ENCODE peak calls at places on chromosomes 4 and X, in six cellular contexts. One of them, this sample, is unnamed.

GRCh38 chr4:87804871-87805270 is 5.5 kb downstream of the IBSP start:
- DNase-seq in neural progenitor cell: no peak
- DNase-seq in NCI-H2081 treated with DMSO at 0.1 percent for 48 hours: no peak
- DNase-seq in fibroblast of the aortic adventitia: no peak
- DNase-seq in Daoy: no peak
- DNase-seq in activated gamma-delta T cell treated with Interleukin-2 at 50 U/mL for 16 hours: no peak
- DNase-seq in this sample: no peak

GRCh38 chr4:26048378-26048882 is 134.4 kb downstream of the SMIM20 start:
- DNase-seq in activated gamma-delta T cell treated with Interleukin-2 at 50 U/mL for 16 hours: no peak
- DNase-seq in Daoy: peak; percentile 79
- DNase-seq in NCI-H2081 treated with DMSO at 0.1 percent for 48 hours: no peak
- DNase-seq in fibroblast of the aortic adventitia: peak; percentile 96
- DNase-seq in neural progenitor cell: no peak
- DNase-seq in this sample: no peak

GRCh38 chr4:47639531-47639930 is 154.5 kb downstream of the ATP10D start:
- DNase-seq in fibroblast of the aortic adventitia: no peak
- DNase-seq in NCI-H2081 treated with DMSO at 0.1 percent for 48 hours: no peak
- DNase-seq in neural progenitor cell: no peak
- DNase-seq in Daoy: peak; percentile 35
- DNase-seq in activated gamma-delta T cell treated with Interleukin-2 at 50 U/mL for 16 hours: no peak
- DNase-seq in this sample: no peak

GRCh38 chr4:178937130-178937529 is 1494.9 kb upstream of the AGA start:
- DNase-seq in fibroblast of the aortic adventitia: no peak
- DNase-seq in neural progenitor cell: no peak
- DNase-seq in activated gamma-delta T cell treated with Interleukin-2 at 50 U/mL for 16 hours: no peak
- DNase-seq in Daoy: no peak
- DNase-seq in NCI-H2081 treated with DMSO at 0.1 percent for 48 hours: no peak
- DNase-seq in this sample: no peak

GRCh38 chrX:108105473-108105872 is 13.9 kb downstream of the ATG4A start:
- DNase-seq in activated gamma-delta T cell treated with Interleukin-2 at 50 U/mL for 16 hours: no peak
- DNase-seq in NCI-H2081 treated with DMSO at 0.1 percent for 48 hours: no peak
- DNase-seq in neural progenitor cell: no peak
- DNase-seq in fibroblast of the aortic adventitia: no peak
- DNase-seq in Daoy: no peak
- DNase-seq in this sample: no peak

GRCh38 chr4:73589887-73590801 is 30.1 kb downstream of the RASSF6 start:
- DNase-seq in Daoy: no peak
- DNase-seq in activated gamma-delta T cell treated with Interleukin-2 at 50 U/mL for 16 hours: no peak
- DNase-seq in neural progenitor cell: no peak
- DNase-seq in fibroblast of the aortic adventitia: peak; percentile 44
- DNase-seq in NCI-H2081 treated with DMSO at 0.1 percent for 48 hours: peak; percentile 33
- DNase-seq in this sample: no peak

GRCh38 chr4:147461161-147461560 is 19.7 kb upstream of the EDNRA start:
- DNase-seq in fibroblast of the aortic adventitia: no peak
- DNase-seq in activated gamma-delta T cell treated with Interleukin-2 at 50 U/mL for 16 hours: no peak
- DNase-seq in NCI-H2081 treated with DMSO at 0.1 percent for 48 hours: no peak
- DNase-seq in Daoy: no peak
- DNase-seq in neural progenitor cell: no peak
- DNase-seq in this sample: no peak

GRCh38 chrX:72498782-72499181 is 73.9 kb downstream of the HDAC8 start:
- DNase-seq in NCI-H2081 treated with DMSO at 0.1 percent for 48 hours: no peak
- DNase-seq in neural progenitor cell: no peak
- DNase-seq in Daoy: peak; percentile 3
- DNase-seq in activated gamma-delta T cell treated with Interleukin-2 at 50 U/mL for 16 hours: no peak
- DNase-seq in fibroblast of the aortic adventitia: no peak
- DNase-seq in this sample: no peak

GRCh38 chr4:108635070-108635655 is 14.8 kb downstream of the RPL34 start:
- DNase-seq in activated gamma-delta T cell treated with Interleukin-2 at 50 U/mL for 16 hours: no peak
- DNase-seq in fibroblast of the aortic adventitia: no peak
- DNase-seq in neural progenitor cell: no peak
- DNase-seq in Daoy: no peak
- DNase-seq in NCI-H2081 treated with DMSO at 0.1 percent for 48 hours: no peak
- DNase-seq in this sample: no peak

GRCh38 chr4:104486702-104487101 is 8.0 kb downstream of the CXXC4 start:
- DNase-seq in neural progenitor cell: no peak
- DNase-seq in activated gamma-delta T cell treated with Interleukin-2 at 50 U/mL for 16 hours: no peak
- DNase-seq in NCI-H2081 treated with DMSO at 0.1 percent for 48 hours: no peak
- DNase-seq in fibroblast of the aortic adventitia: no peak
- DNase-seq in Daoy: no peak
- DNase-seq in this sample: no peak

GRCh38 chr4:89413518-89413917 is 105.9 kb upstream of the GPRIN3 start:
- DNase-seq in neural progenitor cell: no peak
- DNase-seq in Daoy: no peak
- DNase-seq in activated gamma-delta T cell treated with Interleukin-2 at 50 U/mL for 16 hours: no peak
- DNase-seq in NCI-H2081 treated with DMSO at 0.1 percent for 48 hours: no peak
- DNase-seq in fibroblast of the aortic adventitia: no peak
- DNase-seq in this sample: no peak

GRCh38 chr4:3332498-3332897 is 39.7 kb downstream of the RGS12 start:
- DNase-seq in activated gamma-delta T cell treated with Interleukin-2 at 50 U/mL for 16 hours: no peak
- DNase-seq in NCI-H2081 treated with DMSO at 0.1 percent for 48 hours: no peak
- DNase-seq in neural progenitor cell: no peak
- DNase-seq in Daoy: no peak
- DNase-seq in fibroblast of the aortic adventitia: no peak
- DNase-seq in this sample: no peak

GRCh38 chr4:12186526-12186925 is 757.8 kb upstream of the HS3ST1 start:
- DNase-seq in fibroblast of the aortic adventitia: no peak
- DNase-seq in neural progenitor cell: no peak
- DNase-seq in activated gamma-delta T cell treated with Interleukin-2 at 50 U/mL for 16 hours: no peak
- DNase-seq in NCI-H2081 treated with DMSO at 0.1 percent for 48 hours: no peak
- DNase-seq in Daoy: no peak
- DNase-seq in this sample: no peak

GRCh38 chr4:150297861-150298474 is 219.7 kb downstream of the DCLK2 start:
- DNase-seq in neural progenitor cell: peak; percentile 74
- DNase-seq in NCI-H2081 treated with DMSO at 0.1 percent for 48 hours: peak; percentile 6
- DNase-seq in fibroblast of the aortic adventitia: peak; percentile 85
- DNase-seq in Daoy: peak; percentile 17
- DNase-seq in activated gamma-delta T cell treated with Interleukin-2 at 50 U/mL for 16 hours: peak; percentile 5
- DNase-seq in this sample: no peak

GRCh38 chr4:98568896-98569663 is 89.3 kb downstream of the TSPAN5 start:
- DNase-seq in Daoy: peak; percentile 6
- DNase-seq in NCI-H2081 treated with DMSO at 0.1 percent for 48 hours: no peak
- DNase-seq in fibroblast of the aortic adventitia: peak; percentile 35
- DNase-seq in neural progenitor cell: no peak
- DNase-seq in activated gamma-delta T cell treated with Interleukin-2 at 50 U/mL for 16 hours: no peak
- DNase-seq in this sample: no peak

GRCh38 chrX:47162927-47163583 is 18.0 kb downstream of the RBM10 start:
- DNase-seq in neural progenitor cell: no peak
- DNase-seq in fibroblast of the aortic adventitia: no peak
- DNase-seq in Daoy: no peak
- DNase-seq in NCI-H2081 treated with DMSO at 0.1 percent for 48 hours: no peak
- DNase-seq in activated gamma-delta T cell treated with Interleukin-2 at 50 U/mL for 16 hours: no peak
- DNase-seq in this sample: no peak

GRCh38 chr4:8215001-8215427 is 15.9 kb downstream of the SH3TC1 start:
- DNase-seq in NCI-H2081 treated with DMSO at 0.1 percent for 48 hours: peak; percentile 72
- DNase-seq in Daoy: peak; percentile 37
- DNase-seq in neural progenitor cell: no peak
- DNase-seq in fibroblast of the aortic adventitia: peak; percentile 69
- DNase-seq in activated gamma-delta T cell treated with Interleukin-2 at 50 U/mL for 16 hours: no peak
- DNase-seq in this sample: no peak

GRCh38 chrX:9885150-9885549 is 82.0 kb upstream of the CLDN34 start:
- DNase-seq in Daoy: peak; percentile 63
- DNase-seq in activated gamma-delta T cell treated with Interleukin-2 at 50 U/mL for 16 hours: peak; percentile 33
- DNase-seq in neural progenitor cell: peak; percentile 62
- DNase-seq in NCI-H2081 treated with DMSO at 0.1 percent for 48 hours: no peak
- DNase-seq in fibroblast of the aortic adventitia: peak; percentile 22
- DNase-seq in this sample: no peak

GRCh38 chr4:182556576-182556975 is 313.4 kb downstream of the TENM3 start:
- DNase-seq in activated gamma-delta T cell treated with Interleukin-2 at 50 U/mL for 16 hours: no peak
- DNase-seq in neural progenitor cell: no peak
- DNase-seq in NCI-H2081 treated with DMSO at 0.1 percent for 48 hours: no peak
- DNase-seq in fibroblast of the aortic adventitia: no peak
- DNase-seq in Daoy: peak; percentile 32
- DNase-seq in this sample: no peak

GRCh38 chr4:122612540-122612939 is 8.3 kb downstream of the IL21 start:
- DNase-seq in activated gamma-delta T cell treated with Interleukin-2 at 50 U/mL for 16 hours: no peak
- DNase-seq in Daoy: no peak
- DNase-seq in fibroblast of the aortic adventitia: no peak
- DNase-seq in neural progenitor cell: no peak
- DNase-seq in NCI-H2081 treated with DMSO at 0.1 percent for 48 hours: no peak
- DNase-seq in this sample: no peak

GRCh38 chrX:70998402-70999027 is 67.6 kb upstream of the SLC7A3 start:
- DNase-seq in fibroblast of the aortic adventitia: peak; percentile 66
- DNase-seq in activated gamma-delta T cell treated with Interleukin-2 at 50 U/mL for 16 hours: peak; percentile 5
- DNase-seq in NCI-H2081 treated with DMSO at 0.1 percent for 48 hours: no peak
- DNase-seq in Daoy: peak; percentile 15
- DNase-seq in neural progenitor cell: peak; percentile 69
- DNase-seq in this sample: peak; percentile 20

GRCh38 chr4:165700855-165701254 is 172.2 kb upstream of the TLL1 start:
- DNase-seq in NCI-H2081 treated with DMSO at 0.1 percent for 48 hours: no peak
- DNase-seq in fibroblast of the aortic adventitia: no peak
- DNase-seq in Daoy: peak; percentile 3
- DNase-seq in neural progenitor cell: no peak
- DNase-seq in activated gamma-delta T cell treated with Interleukin-2 at 50 U/mL for 16 hours: no peak
- DNase-seq in this sample: no peak

GRCh38 chrX:79161655-79162054 is 17.2 kb downstream of the GPR174 start:
- DNase-seq in fibroblast of the aortic adventitia: no peak
- DNase-seq in Daoy: no peak
- DNase-seq in NCI-H2081 treated with DMSO at 0.1 percent for 48 hours: no peak
- DNase-seq in activated gamma-delta T cell treated with Interleukin-2 at 50 U/mL for 16 hours: peak; percentile 43
- DNase-seq in neural progenitor cell: no peak
- DNase-seq in this sample: peak; percentile 4

GRCh38 chr4:69995526-69996016 is at the start of gene STATH:
- DNase-seq in activated gamma-delta T cell treated with Interleukin-2 at 50 U/mL for 16 hours: no peak
- DNase-seq in neural progenitor cell: no peak
- DNase-seq in fibroblast of the aortic adventitia: no peak
- DNase-seq in NCI-H2081 treated with DMSO at 0.1 percent for 48 hours: no peak
- DNase-seq in Daoy: no peak
- DNase-seq in this sample: no peak

GRCh38 chr4:21226637-21227538 is 526.6 kb downstream of the PACRGL start:
- DNase-seq in fibroblast of the aortic adventitia: no peak
- DNase-seq in activated gamma-delta T cell treated with Interleukin-2 at 50 U/mL for 16 hours: no peak
- DNase-seq in NCI-H2081 treated with DMSO at 0.1 percent for 48 hours: no peak
- DNase-seq in Daoy: no peak
- DNase-seq in neural progenitor cell: peak; percentile 6
- DNase-seq in this sample: no peak

GRCh38 chr4:7383251-7383650 is 51.5 kb downstream of the PSAPL1 start:
- DNase-seq in Daoy: no peak
- DNase-seq in activated gamma-delta T cell treated with Interleukin-2 at 50 U/mL for 16 hours: no peak
- DNase-seq in neural progenitor cell: no peak
- DNase-seq in fibroblast of the aortic adventitia: no peak
- DNase-seq in NCI-H2081 treated with DMSO at 0.1 percent for 48 hours: no peak
- DNase-seq in this sample: no peak

GRCh38 chrX:17413228-17413627 is 38.2 kb downstream of the NHS start:
- DNase-seq in Daoy: no peak
- DNase-seq in activated gamma-delta T cell treated with Interleukin-2 at 50 U/mL for 16 hours: no peak
- DNase-seq in NCI-H2081 treated with DMSO at 0.1 percent for 48 hours: no peak
- DNase-seq in fibroblast of the aortic adventitia: peak; percentile 69
- DNase-seq in neural progenitor cell: no peak
- DNase-seq in this sample: no peak

GRCh38 chrX:153526801-153527599 is 9.6 kb downstream of the ATP2B3 start:
- DNase-seq in neural progenitor cell: no peak
- DNase-seq in fibroblast of the aortic adventitia: no peak
- DNase-seq in activated gamma-delta T cell treated with Interleukin-2 at 50 U/mL for 16 hours: no peak
- DNase-seq in NCI-H2081 treated with DMSO at 0.1 percent for 48 hours: no peak
- DNase-seq in Daoy: no peak
- DNase-seq in this sample: no peak

GRCh38 chr4:153094435-153094834 is 109.8 kb upstream of the TRIM2 start:
- DNase-seq in neural progenitor cell: no peak
- DNase-seq in Daoy: no peak
- DNase-seq in activated gamma-delta T cell treated with Interleukin-2 at 50 U/mL for 16 hours: no peak
- DNase-seq in fibroblast of the aortic adventitia: no peak
- DNase-seq in NCI-H2081 treated with DMSO at 0.1 percent for 48 hours: no peak
- DNase-seq in this sample: no peak

GRCh38 chr4:119725011-119725410 is 96.4 kb upstream of the PDE5A start:
- DNase-seq in neural progenitor cell: no peak
- DNase-seq in activated gamma-delta T cell treated with Interleukin-2 at 50 U/mL for 16 hours: no peak
- DNase-seq in Daoy: no peak
- DNase-seq in NCI-H2081 treated with DMSO at 0.1 percent for 48 hours: no peak
- DNase-seq in fibroblast of the aortic adventitia: no peak
- DNase-seq in this sample: no peak

GRCh38 chr4:119026662-119027444 is 108.8 kb upstream of the MYOZ2 start:
- DNase-seq in Daoy: no peak
- DNase-seq in activated gamma-delta T cell treated with Interleukin-2 at 50 U/mL for 16 hours: no peak
- DNase-seq in neural progenitor cell: no peak
- DNase-seq in fibroblast of the aortic adventitia: no peak
- DNase-seq in NCI-H2081 treated with DMSO at 0.1 percent for 48 hours: no peak
- DNase-seq in this sample: no peak

GRCh38 chr4:53490965-53491622 is 100.2 kb downstream of the LNX1 start:
- DNase-seq in activated gamma-delta T cell treated with Interleukin-2 at 50 U/mL for 16 hours: no peak
- DNase-seq in NCI-H2081 treated with DMSO at 0.1 percent for 48 hours: no peak
- DNase-seq in Daoy: peak; percentile 41
- DNase-seq in neural progenitor cell: peak; percentile 49
- DNase-seq in fibroblast of the aortic adventitia: peak; percentile 98
- DNase-seq in this sample: no peak

GRCh38 chr4:82515705-82516104 is 46.1 kb downstream of the TMEM150C start:
- DNase-seq in neural progenitor cell: no peak
- DNase-seq in NCI-H2081 treated with DMSO at 0.1 percent for 48 hours: no peak
- DNase-seq in activated gamma-delta T cell treated with Interleukin-2 at 50 U/mL for 16 hours: no peak
- DNase-seq in Daoy: peak; percentile 72
- DNase-seq in fibroblast of the aortic adventitia: peak; percentile 97
- DNase-seq in this sample: no peak